ENCODE peak calls at places on chromosomes 13 and 19, in five cellular contexts. One of them, this sample, is unnamed.
A peak's percentile ranks its signal among the peaks of the same experiment; 100 is the strongest.

GRCh38 chr13:42875448-42876269 is 94.3 kb downstream of the FAM216B start:
- DNase-seq in ovary: peak; percentile 59
- DNase-seq in tibial nerve: no peak
- DNase-seq in psoas muscle: no peak
- DNase-seq in MCF 10A: no peak
- DNase-seq in this sample: peak; percentile 25

GRCh38 chr19:1851581-1852293 is 3.5 kb upstream of the REXO1 start:
- DNase-seq in MCF 10A: no peak
- DNase-seq in ovary: no peak
- DNase-seq in psoas muscle: peak; percentile 24
- DNase-seq in tibial nerve: no peak
- DNase-seq in this sample: peak; percentile 19

GRCh38 chr19:47707135-47707925 is 5.9 kb upstream of the EHD2 start:
- DNase-seq in MCF 10A: peak; percentile 88
- DNase-seq in psoas muscle: peak; percentile 76
- DNase-seq in tibial nerve: no peak
- DNase-seq in ovary: peak; percentile 77
- DNase-seq in this sample: peak; percentile 81

GRCh38 chr13:27263438-27263837 is 7.2 kb upstream of the RASL11A start:
- DNase-seq in MCF 10A: no peak
- DNase-seq in tibial nerve: no peak
- DNase-seq in ovary: no peak
- DNase-seq in psoas muscle: no peak
- DNase-seq in this sample: no peak

GRCh38 chr13:29369060-29369743 is 226.3 kb downstream of the SLC7A1 start:
- DNase-seq in MCF 10A: peak; percentile 62
- DNase-seq in ovary: no peak
- DNase-seq in tibial nerve: no peak
- DNase-seq in psoas muscle: no peak
- DNase-seq in this sample: peak; percentile 29

GRCh38 chr13:89407357-89407756 is 1736.2 kb downstream of the SLITRK5 start:
- DNase-seq in tibial nerve: no peak
- DNase-seq in MCF 10A: no peak
- DNase-seq in psoas muscle: no peak
- DNase-seq in ovary: no peak
- DNase-seq in this sample: no peak

GRCh38 chr13:110067355-110068175 is 239.4 kb downstream of the COL4A1 start:
- DNase-seq in MCF 10A: no peak
- DNase-seq in ovary: no peak
- DNase-seq in psoas muscle: no peak
- DNase-seq in tibial nerve: no peak
- DNase-seq in this sample: no peak

GRCh38 chr13:32585625-32586021 is 629 bp upstream of the PDS5B start:
- DNase-seq in MCF 10A: no peak
- DNase-seq in tibial nerve: no peak
- DNase-seq in ovary: peak; percentile 21
- DNase-seq in psoas muscle: no peak
- DNase-seq in this sample: peak; percentile 10

GRCh38 chr19:38209152-38209551 is 14.9 kb downstream of the DPF1 start:
- DNase-seq in ovary: no peak
- DNase-seq in tibial nerve: no peak
- DNase-seq in MCF 10A: no peak
- DNase-seq in psoas muscle: no peak
- DNase-seq in this sample: no peak

DNA sequence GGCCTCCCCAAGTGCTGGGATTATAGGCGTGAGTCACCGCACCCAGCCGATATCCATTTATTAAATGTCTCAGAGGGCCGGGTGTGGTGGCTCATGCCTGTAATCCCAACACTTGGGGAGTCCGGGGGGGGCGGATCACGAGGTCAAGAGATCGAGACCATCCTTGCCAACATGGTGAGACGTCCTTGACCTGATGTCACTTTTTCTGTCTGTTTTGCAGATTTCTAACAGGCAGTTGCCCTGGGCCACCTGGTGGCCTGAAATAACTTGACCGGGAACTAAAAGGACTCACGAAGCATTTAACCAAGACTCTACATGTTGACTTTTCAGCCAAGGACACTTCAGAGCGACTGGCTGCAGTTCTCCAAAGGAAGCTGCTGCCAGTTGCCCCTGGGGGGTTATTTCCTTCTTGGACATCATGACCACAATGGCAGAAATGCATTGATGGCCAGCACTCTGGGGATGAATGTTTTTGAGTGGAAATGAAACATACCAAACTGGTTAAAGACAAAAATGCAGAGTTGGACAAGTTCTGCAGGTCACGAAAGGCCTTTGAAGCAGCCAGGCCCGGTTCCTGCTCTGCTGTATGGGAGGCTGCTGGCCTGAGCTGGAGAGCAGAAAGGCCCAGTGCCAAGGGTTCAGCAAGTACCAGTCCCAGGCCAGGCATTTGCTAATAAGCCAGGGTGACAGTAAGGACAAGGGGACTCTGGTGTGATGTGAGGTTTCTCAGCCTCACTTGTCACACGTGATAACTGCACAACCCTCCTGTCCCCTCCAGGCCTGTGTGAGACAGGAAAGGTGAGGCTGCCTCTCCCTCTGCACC is 8.3 kb downstream of the ZNF837 start:
- DNase-seq in tibial nerve: no peak
- DNase-seq in ovary: peak; percentile 55
- DNase-seq in psoas muscle: no peak
- DNase-seq in MCF 10A: no peak
- DNase-seq in this sample: no peak
- TF ChIP-seq CTCF in tibial nerve: no peak
- TF ChIP-seq CTCF in ovary: no peak
- TF ChIP-seq CTCF in psoas muscle: no peak
- TF ChIP-seq CTCF in MCF 10A: peak; percentile 9
- TF ChIP-seq CTCF in this sample: peak; percentile 50

DNA sequence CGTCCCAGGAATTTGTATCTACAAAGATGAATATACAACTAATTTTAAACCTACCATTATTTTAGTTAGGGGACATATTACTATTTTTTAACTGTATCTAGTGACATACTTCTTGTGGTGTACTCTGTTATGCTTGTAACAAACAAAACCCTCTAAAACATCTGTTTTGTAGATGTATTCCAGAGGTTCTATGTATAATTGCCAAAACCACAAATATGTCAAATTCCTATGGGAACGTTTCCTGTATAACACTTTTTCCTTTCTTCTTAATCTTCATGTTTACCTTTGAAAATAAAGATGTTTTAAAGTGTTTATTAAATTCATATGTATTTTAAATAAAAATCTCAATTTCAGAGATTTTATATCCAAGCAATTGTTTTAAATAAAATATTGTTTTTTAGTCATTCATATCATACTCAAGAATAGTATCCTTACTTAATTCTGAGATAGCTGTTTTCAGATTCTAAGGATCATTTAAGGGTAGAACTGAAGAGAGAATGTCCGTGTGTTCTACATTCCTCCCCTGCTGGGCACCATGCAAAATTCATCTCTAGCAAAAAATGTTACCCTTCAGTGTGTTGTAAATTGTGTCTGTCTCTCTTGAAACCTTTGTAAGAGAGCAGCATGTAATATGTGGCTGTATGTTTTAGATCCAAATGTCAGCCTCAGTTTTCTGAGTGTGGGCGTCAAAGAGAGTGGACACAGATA is 1327.7 kb downstream of the EFNB2 start:
- DNase-seq in psoas muscle: no peak
- DNase-seq in tibial nerve: no peak
- DNase-seq in MCF 10A: no peak
- DNase-seq in ovary: no peak
- DNase-seq in this sample: no peak
- TF ChIP-seq CTCF in psoas muscle: no peak
- TF ChIP-seq CTCF in tibial nerve: no peak
- TF ChIP-seq CTCF in MCF 10A: no peak
- TF ChIP-seq CTCF in ovary: no peak
- TF ChIP-seq CTCF in this sample: no peak

DNA sequence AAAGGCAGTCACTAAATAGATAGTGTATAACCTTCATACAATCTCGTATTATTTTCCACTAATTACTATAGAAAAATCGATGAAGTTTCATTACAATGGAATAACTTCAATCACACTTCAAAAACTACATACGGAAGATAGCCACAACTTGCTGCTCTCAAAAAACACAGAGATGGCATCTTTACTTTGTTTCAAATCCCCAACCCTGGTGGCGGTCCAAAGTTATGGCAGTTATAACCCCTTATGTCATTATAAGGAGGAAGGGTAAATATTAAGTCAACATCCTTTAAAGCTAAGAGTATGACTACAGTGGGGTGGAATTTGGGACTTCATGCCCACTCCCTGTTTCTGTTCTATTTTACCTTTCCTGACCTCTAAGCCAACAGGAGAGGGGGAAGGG is 146.5 kb downstream of the LACC1 start:
- DNase-seq in ovary: no peak
- DNase-seq in psoas muscle: no peak
- DNase-seq in tibial nerve: no peak
- DNase-seq in MCF 10A: no peak
- DNase-seq in this sample: no peak
- TF ChIP-seq CTCF in ovary: no peak
- TF ChIP-seq CTCF in psoas muscle: no peak
- TF ChIP-seq CTCF in tibial nerve: no peak
- TF ChIP-seq CTCF in MCF 10A: no peak
- TF ChIP-seq CTCF in this sample: peak; percentile 20

DNA sequence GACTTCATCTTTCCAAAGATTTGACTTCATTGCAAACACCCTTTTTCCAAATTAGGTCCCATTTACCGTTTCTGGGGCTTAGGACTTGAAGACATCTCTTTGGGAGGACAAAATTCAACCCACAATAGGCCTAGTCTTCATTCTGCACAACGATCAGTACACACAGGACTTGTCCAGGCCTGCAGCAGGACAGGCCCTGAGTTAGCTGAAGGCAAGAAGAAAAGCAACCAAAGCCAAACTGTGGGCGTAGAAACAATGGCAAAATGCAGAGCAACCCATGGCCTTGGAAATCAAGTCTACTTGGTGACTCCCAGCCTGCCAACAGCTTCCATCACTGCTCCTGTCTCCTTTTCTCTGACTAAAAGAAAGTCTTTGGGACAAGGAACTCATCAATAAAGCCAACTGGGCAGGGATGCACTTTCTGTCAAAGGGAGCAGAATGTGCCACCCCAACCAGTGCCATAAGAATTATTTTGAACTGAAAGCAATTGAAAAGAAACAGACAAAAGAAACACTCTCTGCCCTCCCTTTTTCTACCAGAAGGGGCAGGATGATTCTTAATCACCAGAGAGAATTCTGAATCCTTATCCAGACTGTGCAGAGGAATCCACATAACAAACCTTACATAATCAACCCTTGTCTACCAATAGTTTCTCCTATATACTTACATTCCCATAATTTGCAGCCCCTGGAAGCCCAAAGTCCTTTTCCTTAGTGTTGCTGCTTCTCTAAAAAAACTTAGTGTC is 520.9 kb upstream of the NBEA start:
- DNase-seq in ovary: no peak
- DNase-seq in psoas muscle: no peak
- DNase-seq in tibial nerve: no peak
- DNase-seq in MCF 10A: peak; percentile 59
- DNase-seq in this sample: no peak
- TF ChIP-seq CTCF in ovary: no peak
- TF ChIP-seq CTCF in psoas muscle: no peak
- TF ChIP-seq CTCF in tibial nerve: no peak
- TF ChIP-seq CTCF in MCF 10A: no peak
- TF ChIP-seq CTCF in this sample: peak; percentile 40

DNA sequence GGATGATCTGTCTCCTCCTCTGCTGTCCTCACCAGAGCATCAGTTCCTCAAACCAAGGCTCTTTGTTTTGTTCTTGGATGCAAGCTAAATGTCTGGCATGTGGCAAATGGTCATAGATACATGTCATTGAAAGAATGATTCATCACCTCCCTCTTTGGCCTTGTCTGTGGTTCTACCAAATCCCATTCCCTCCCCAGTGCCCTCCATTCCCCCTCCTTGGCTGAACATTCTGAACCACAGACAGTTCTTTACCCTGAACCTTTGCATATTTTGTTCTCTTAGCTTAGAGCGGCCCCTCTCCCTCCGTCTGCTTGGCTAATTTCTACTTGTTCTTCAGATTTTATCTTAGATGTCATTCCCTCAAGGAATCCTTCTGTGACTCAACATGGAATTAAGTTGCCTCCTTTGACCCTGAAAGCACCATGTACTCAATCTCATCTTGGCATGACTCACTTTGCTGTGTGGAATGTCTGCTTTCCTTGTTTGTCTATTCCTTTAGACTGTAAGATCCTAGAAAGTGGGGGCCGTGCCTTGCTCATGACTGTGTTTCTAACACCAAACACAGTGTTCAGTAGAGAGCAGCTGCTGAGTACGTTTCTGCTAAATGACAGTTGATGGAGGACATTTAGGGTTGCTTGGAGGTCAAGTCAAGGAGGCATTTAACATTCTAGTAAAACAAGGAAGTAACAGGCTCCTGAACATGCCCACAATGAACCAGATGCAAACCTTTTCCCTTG is 8.1 kb downstream of the ALOX5AP start:
- DNase-seq in MCF 10A: peak; percentile 95
- DNase-seq in tibial nerve: no peak
- DNase-seq in ovary: peak; percentile 52
- DNase-seq in psoas muscle: no peak
- DNase-seq in this sample: no peak
- TF ChIP-seq CTCF in MCF 10A: no peak
- TF ChIP-seq CTCF in tibial nerve: no peak
- TF ChIP-seq CTCF in ovary: no peak
- TF ChIP-seq CTCF in psoas muscle: no peak
- TF ChIP-seq CTCF in this sample: no peak

GRCh38 chr13:21123956-21124355 is 52.4 kb downstream of the SKA3 start:
- DNase-seq in MCF 10A: no peak
- DNase-seq in tibial nerve: no peak
- DNase-seq in ovary: no peak
- DNase-seq in psoas muscle: no peak
- DNase-seq in this sample: no peak

GRCh38 chr13:21130116-21130515 is 46.2 kb downstream of the SKA3 start:
- DNase-seq in tibial nerve: no peak
- DNase-seq in ovary: no peak
- DNase-seq in psoas muscle: no peak
- DNase-seq in MCF 10A: no peak
- DNase-seq in this sample: no peak

GRCh38 chr13:21120191-21120590 is 56.2 kb downstream of the SKA3 start:
- DNase-seq in psoas muscle: no peak
- DNase-seq in ovary: no peak
- DNase-seq in MCF 10A: no peak
- DNase-seq in tibial nerve: no peak
- DNase-seq in this sample: no peak

GRCh38 chr13:21121616-21122015 is 54.7 kb downstream of the SKA3 start:
- DNase-seq in ovary: no peak
- DNase-seq in MCF 10A: no peak
- DNase-seq in psoas muscle: no peak
- DNase-seq in tibial nerve: no peak
- DNase-seq in this sample: no peak

DNA sequence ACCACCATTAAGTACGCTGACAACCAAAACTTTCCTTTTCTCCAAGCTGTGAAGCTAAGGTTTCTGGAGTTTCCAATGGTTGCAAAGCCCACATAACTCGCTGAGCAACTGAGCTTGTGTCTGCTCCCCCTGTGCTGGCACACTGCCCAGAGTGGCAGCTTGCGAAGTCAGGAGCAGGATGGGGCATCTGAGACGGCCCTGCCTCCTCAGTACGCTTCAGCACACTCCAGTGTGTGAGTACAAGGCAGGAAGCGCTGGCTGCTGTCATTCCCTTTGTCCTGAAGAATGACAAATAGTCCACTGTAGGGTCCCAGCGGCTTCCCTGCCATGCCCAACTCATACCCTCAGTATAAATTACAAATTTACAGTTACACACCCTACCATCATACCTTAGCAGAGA is 51.5 kb downstream of the SKA3 start:
- DNase-seq in psoas muscle: no peak
- DNase-seq in tibial nerve: no peak
- DNase-seq in ovary: no peak
- DNase-seq in MCF 10A: peak; percentile 25
- DNase-seq in this sample: peak; percentile 20
- TF ChIP-seq CTCF in psoas muscle: no peak
- TF ChIP-seq CTCF in tibial nerve: no peak
- TF ChIP-seq CTCF in ovary: no peak
- TF ChIP-seq CTCF in MCF 10A: no peak
- TF ChIP-seq CTCF in this sample: no peak